ENCODE peak calls at places on chromosomes 12 and 14, in eight cellular contexts. One of them, this sample, is unnamed.

GRCh38 chr12:6199531-6200265 is 502 bp upstream of the CD9 start:
- DNase-seq in erythroblast: no peak
- DNase-seq in mesenteric fat pad: no peak
- DNase-seq in stomach: no peak
- DNase-seq in RPMI7951: peak
- DNase-seq in mammary epithelial cell: no peak
- DNase-seq in caudate nucleus: no peak
- DNase-seq in head of caudate nucleus: no peak
- DNase-seq in this sample: no peak

GRCh38 chr12:68532204-68532886 is 78.4 kb upstream of the RAP1B start:
- DNase-seq in caudate nucleus: no peak
- DNase-seq in mesenteric fat pad: no peak
- DNase-seq in erythroblast: no peak
- DNase-seq in head of caudate nucleus: no peak
- DNase-seq in mammary epithelial cell: no peak
- DNase-seq in RPMI7951: no peak
- DNase-seq in stomach: no peak
- DNase-seq in this sample: no peak

GRCh38 chr12:49538740-49539403 is at the start of gene KCNH3:
- DNase-seq in caudate nucleus: peak
- DNase-seq in RPMI7951: peak
- DNase-seq in stomach: peak
- DNase-seq in erythroblast: peak
- DNase-seq in mesenteric fat pad: peak
- DNase-seq in head of caudate nucleus: peak
- DNase-seq in mammary epithelial cell: peak
- DNase-seq in this sample: peak

GRCh38 chr14:66069830-66070541 is 416.2 kb upstream of the CCDC196 start:
- DNase-seq in caudate nucleus: no peak
- DNase-seq in RPMI7951: peak
- DNase-seq in mesenteric fat pad: no peak
- DNase-seq in erythroblast: no peak
- DNase-seq in mammary epithelial cell: peak
- DNase-seq in head of caudate nucleus: no peak
- DNase-seq in stomach: no peak
- DNase-seq in this sample: no peak

GRCh38 chr14:67919259-67919658 is 99.7 kb downstream of the RAD51B start:
- DNase-seq in mesenteric fat pad: no peak
- DNase-seq in erythroblast: no peak
- DNase-seq in RPMI7951: no peak
- DNase-seq in caudate nucleus: no peak
- DNase-seq in mammary epithelial cell: no peak
- DNase-seq in stomach: no peak
- DNase-seq in head of caudate nucleus: no peak
- DNase-seq in this sample: no peak

GRCh38 chr12:21828779-21829178 is 54.3 kb upstream of the KCNJ8 start:
- DNase-seq in RPMI7951: no peak
- DNase-seq in stomach: peak
- DNase-seq in head of caudate nucleus: no peak
- DNase-seq in caudate nucleus: no peak
- DNase-seq in mesenteric fat pad: no peak
- DNase-seq in erythroblast: no peak
- DNase-seq in mammary epithelial cell: no peak
- DNase-seq in this sample: no peak

GRCh38 chr12:5083955-5084849 is 40.5 kb downstream of the KCNA5 start:
- DNase-seq in mammary epithelial cell: peak
- DNase-seq in caudate nucleus: peak
- DNase-seq in mesenteric fat pad: no peak
- DNase-seq in head of caudate nucleus: peak
- DNase-seq in stomach: no peak
- DNase-seq in erythroblast: peak
- DNase-seq in RPMI7951: peak
- DNase-seq in this sample: peak

GRCh38 chr12:59067068-59067467 is 146.8 kb upstream of the LRIG3 start:
- DNase-seq in head of caudate nucleus: no peak
- DNase-seq in stomach: no peak
- DNase-seq in caudate nucleus: no peak
- DNase-seq in RPMI7951: peak
- DNase-seq in mesenteric fat pad: no peak
- DNase-seq in erythroblast: no peak
- DNase-seq in mammary epithelial cell: peak
- DNase-seq in this sample: no peak

GRCh38 chr12:11884661-11885060 is 186.1 kb upstream of the BCL2L14 start:
- DNase-seq in RPMI7951: peak
- DNase-seq in mesenteric fat pad: no peak
- DNase-seq in stomach: peak
- DNase-seq in caudate nucleus: no peak
- DNase-seq in mammary epithelial cell: peak
- DNase-seq in head of caudate nucleus: no peak
- DNase-seq in erythroblast: no peak
- DNase-seq in this sample: no peak

GRCh38 chr14:99726538-99727095 is 42.5 kb downstream of the CYP46A1 start:
- DNase-seq in mesenteric fat pad: peak
- DNase-seq in RPMI7951: no peak
- DNase-seq in caudate nucleus: no peak
- DNase-seq in stomach: peak
- DNase-seq in mammary epithelial cell: no peak
- DNase-seq in erythroblast: no peak
- DNase-seq in head of caudate nucleus: peak
- DNase-seq in this sample: no peak